ENCODE peak calls at places on chromosomes 6 and 20, in seven cellular contexts. A is transverse colon, B is uterus, I is tibial nerve, D is neural progenitor cell, C is ascending aorta, U is body of pancreas. P is an unnamed sample.

GRCh38 chr20:58205850-58206249 is 22.6 kb downstream of the ANKRD60 start:
- DNase-seq in D (no peak), I (no peak), A (no peak), U (no peak), B (no peak), C (no peak), P (no peak)

GRCh38 chr6:129417416-129418086 is 292.4 kb downstream of the ARHGAP18 start:
- DNase-seq in U (no peak), A (no peak), B (no peak), D (no peak), C (no peak), I (no peak), P (no peak)

GRCh38 chr6:41239467-41240159 is 11.5 kb downstream of the TREML4 start:
- DNase-seq in B (no peak), A (no peak), U (no peak), D (peak; percentile 72), I (no peak), C (no peak), P (no peak)

GRCh38 chr20:48629960-48630315 is 197.9 kb downstream of the PREX1 start:
- DNase-seq in D (no peak), U (no peak), A (no peak), C (no peak), B (no peak), I (no peak), P (no peak)

GRCh38 chr6:151130329-151130728 is 109.4 kb upstream of the AKAP12 start:
- DNase-seq in I (no peak), A (no peak), U (no peak), B (no peak), D (no peak), C (no peak), P (no peak)

GRCh38 chr20:61861054-61861841 is 204.4 kb downstream of the TAF4 start:
- DNase-seq in D (no peak), A (no peak), I (no peak), U (no peak), B (no peak), C (no peak), P (no peak)

GRCh38 chr6:151869787-151870186 is 62.3 kb downstream of the ESR1 start:
- DNase-seq in A (no peak), C (no peak), U (no peak), B (no peak), I (no peak), D (no peak), P (no peak)

GRCh38 chr6:14354919-14355572 is 237.5 kb downstream of the CD83 start:
- DNase-seq in I (peak; percentile 45), C (peak; percentile 22), D (no peak), B (peak; percentile 46), U (peak; percentile 17), A (peak; percentile 32), P (peak; percentile 28)

GRCh38 chr20:49507741-49508434 is 25.4 kb upstream of the KCNB1 start:
- DNase-seq in C (no peak), I (no peak), U (no peak), D (peak; percentile 20), A (no peak), B (no peak), P (no peak)

GRCh38 chr6:142943746-142944125 is 1.2 kb downstream of the HIVEP2 start:
- DNase-seq in I (peak; percentile 20), C (no peak), D (peak; percentile 15), A (peak; percentile 19), B (peak; percentile 20), U (peak; percentile 25), P (peak; percentile 30)

GRCh38 chr6:81169166-81169565 is 583.3 kb downstream of the TENT5A start:
- DNase-seq in U (no peak), B (no peak), C (no peak), D (no peak), I (no peak), A (no peak), P (no peak)

GRCh38 chr6:45864651-45865050 is 151.0 kb downstream of the CLIC5 start:
- DNase-seq in A (no peak), B (no peak), C (no peak), D (no peak), U (no peak), I (no peak), P (no peak)

GRCh38 chr6:110217255-110217654 is 37.0 kb downstream of the CDC40 start:
- DNase-seq in A (no peak), C (no peak), U (no peak), B (no peak), I (no peak), D (no peak), P (no peak)

GRCh38 chr6:148440877-148441453 is 98.3 kb downstream of the SASH1 start:
- DNase-seq in D (peak; percentile 60), U (peak; percentile 54), I (peak; percentile 52), A (peak; percentile 30), C (no peak), B (peak; percentile 70), P (peak; percentile 64)

GRCh38 chr20:33896509-33896908 is 85.4 kb downstream of the CHMP4B start:
- DNase-seq in C (no peak), B (no peak), D (no peak), U (peak; percentile 38), A (no peak), I (peak; percentile 8), P (peak; percentile 58)

GRCh38 chr6:158991017-158991723 is 8.8 kb downstream of the RSPH3 start:
- DNase-seq in I (no peak), U (no peak), D (no peak), C (no peak), B (no peak), A (no peak), P (no peak)

GRCh38 chr20:43043887-43044286 is 145.8 kb downstream of the PTPRT start:
- DNase-seq in A (no peak), I (no peak), U (no peak), B (no peak), C (no peak), D (peak; percentile 36), P (no peak)

GRCh38 chr20:53940883-53941546 is 129.4 kb downstream of the BCAS1 start:
- DNase-seq in B (no peak), U (no peak), C (no peak), I (peak; percentile 47), A (no peak), D (peak; percentile 51), P (no peak)

GRCh38 chr6:148857817-148858390 is 111.1 kb downstream of the UST start:
- DNase-seq in A (no peak), B (no peak), C (no peak), U (no peak), D (no peak), I (no peak), P (no peak)

GRCh38 chr6:108752733-108753392 is 95.4 kb upstream of the ARMC2 start:
- DNase-seq in C (no peak), U (peak; percentile 47), D (no peak), A (no peak), I (no peak), B (no peak), P (no peak)

GRCh38 chr6:34120953-34121675 is 24.8 kb downstream of the GRM4 start:
- DNase-seq in B (no peak), C (no peak), U (no peak), I (no peak), D (peak; percentile 41), A (no peak), P (no peak)

GRCh38 chr6:127154509-127154908 is 36.0 kb downstream of the RSPO3 start:
- DNase-seq in C (no peak), A (no peak), I (no peak), D (no peak), B (no peak), U (no peak), P (no peak)

GRCh38 chr6:127146935-127147334 is 28.5 kb downstream of the RSPO3 start:
- DNase-seq in A (no peak), B (no peak), U (no peak), C (no peak), D (no peak), I (no peak), P (no peak)

GRCh38 chr6:127147576-127147975 is 29.1 kb downstream of the RSPO3 start:
- DNase-seq in B (no peak), C (no peak), D (no peak), A (no peak), I (no peak), U (no peak), P (no peak)

DNA sequence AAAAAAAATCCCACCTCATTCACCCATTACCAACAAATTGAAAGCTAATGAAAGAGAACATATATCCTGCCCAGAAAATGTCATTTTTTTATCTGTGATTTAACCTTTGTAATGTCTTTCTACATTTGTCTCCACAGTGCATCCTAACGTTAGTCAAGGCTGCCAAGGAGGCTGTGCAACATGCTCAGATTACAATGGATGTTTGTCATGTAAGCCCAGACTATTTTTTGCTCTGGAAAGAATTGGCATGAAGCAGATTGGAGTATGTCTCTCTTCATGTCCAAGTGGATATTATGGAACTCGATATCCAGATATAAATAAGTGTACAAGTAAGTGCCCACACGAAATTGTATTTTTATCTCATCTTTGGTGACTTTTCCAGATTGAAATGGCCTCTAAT is 30.0 kb downstream of the RSPO3 start:
- DNase-seq in I (no peak), D (no peak), U (no peak), B (no peak), A (no peak), C (no peak), P (no peak)
- TF ChIP-seq CTCF in I (no peak), D (no peak), U (no peak), B (no peak), A (no peak), C (no peak), P (no peak)

DNA sequence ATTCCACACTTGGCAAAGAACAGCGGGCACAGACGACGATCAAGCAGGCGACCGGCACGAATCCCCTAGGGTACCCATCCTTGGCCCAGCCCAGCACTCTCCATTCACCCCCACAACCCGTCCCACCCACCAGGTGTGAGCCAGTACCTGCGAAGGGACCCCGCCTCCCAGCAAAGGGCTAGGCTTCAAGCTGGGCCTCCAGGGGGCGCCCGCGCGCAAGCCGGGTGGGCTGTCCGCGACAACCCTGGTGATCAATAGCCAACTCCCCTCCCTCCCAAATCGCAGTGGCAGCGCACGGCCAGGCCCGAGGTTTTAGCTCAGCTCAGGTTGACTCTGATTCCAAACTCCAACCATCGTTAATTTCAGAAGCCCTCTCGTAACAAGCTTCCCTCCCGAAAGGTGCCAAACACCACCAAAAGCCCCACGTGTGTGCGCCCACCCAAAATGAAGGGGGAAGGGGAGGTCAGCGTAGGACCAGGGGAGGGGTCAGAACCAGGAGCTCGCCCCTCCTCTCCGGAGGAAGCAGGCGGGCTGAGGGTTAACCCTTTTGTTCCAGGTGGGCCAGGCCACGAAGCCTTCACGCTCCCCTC is 2.1 kb downstream of the SALL4 start:
- DNase-seq in I (peak; percentile 16), U (peak; percentile 73), D (peak; percentile 93), B (peak; percentile 29), C (no peak), A (peak; percentile 69), P (peak; percentile 57)
- H3K4me3 ChIP-seq in I (peak overlapping the region; percentile 46), U (peak overlapping the region; percentile 44), D (peak overlapping the region; percentile 97), B (no peak overlapping the region), C (peak overlapping the region; percentile 51), A (no peak overlapping the region), P (no peak overlapping the region)

GRCh38 chr6:17638212-17638611 is 38.1 kb downstream of the FAM8A1 start:
- DNase-seq in C (no peak), A (no peak), I (no peak), U (no peak), D (no peak), B (no peak), P (no peak)
- H3K27ac ChIP-seq in C (peak overlapping the region; percentile 69), A (no peak overlapping the region), I (no peak overlapping the region), U (no peak overlapping the region), D (no peak overlapping the region), B (no peak overlapping the region), P (no peak overlapping the region)

DNA sequence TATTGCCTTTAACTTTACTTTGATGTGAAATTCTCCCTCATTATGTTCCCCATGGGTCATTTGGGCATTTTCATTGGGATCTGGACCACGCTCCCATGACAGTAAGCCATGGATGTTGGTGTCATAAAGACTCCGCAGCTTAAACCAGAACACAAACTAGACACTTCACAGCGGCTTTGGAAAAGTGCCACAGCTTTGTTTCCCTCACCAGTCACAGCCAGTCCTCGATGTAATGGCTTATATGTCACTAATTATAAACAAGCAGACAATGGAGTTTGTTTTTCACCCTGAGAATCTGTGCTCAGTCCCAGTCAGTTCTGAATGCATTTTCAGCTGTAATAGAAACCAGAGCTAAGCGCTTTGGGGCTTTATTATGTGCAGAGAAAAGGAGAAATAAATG is 23.2 kb upstream of the DAAM2 start:
- DNase-seq in I (no peak), B (no peak), D (no peak), U (no peak), A (no peak), C (no peak), P (no peak)
- TF ChIP-seq CTCF in I (no peak), B (no peak), D (no peak), U (no peak), A (no peak), C (no peak), P (no peak)